ENCODE peak calls at places on chromosome 20, in six cellular contexts. M is psoas muscle, W is WERI-Rb-1, Q is lung, V is Panc1, O is DND-41. C is an unnamed sample. For H3K27me3, the result is how much of the 10 kb centered on the place peaks cover.

GRCh38 chr20:51272392-51272791 is 249.5 kb upstream of the KCNG1 start:
- DNase-seq in W (no peak), Q (no peak), O (no peak), M (no peak), V (no peak), C (no peak)

GRCh38 chr20:38082894-38083293 is 49.3 kb downstream of the RPRD1B start:
- DNase-seq in W (no peak), M (no peak), V (no peak), Q (no peak), O (no peak), C (no peak)

GRCh38 chr20:19692685-19693119 is 65.4 kb upstream of the RIN2 start:
- DNase-seq in W (peak), M (peak), O (peak), V (peak), Q (peak), C (peak)

GRCh38 chr20:4949833-4950178 is 51.5 kb downstream of the SLC23A2 start:
- DNase-seq in O (no peak), Q (peak), M (no peak), V (peak), W (no peak), C (no peak)

GRCh38 chr20:9407805-9408421 is 106.5 kb upstream of the LAMP5 start:
- DNase-seq in O (peak), Q (peak), V (peak), M (no peak), W (peak), C (no peak)

GRCh38 chr20:61580958-61581824 is 329.1 kb downstream of the CDH4 start:
- DNase-seq in V (no peak), O (no peak), M (no peak), Q (no peak), W (no peak), C (no peak)

GRCh38 chr20:23143098-23143497 is 57.0 kb upstream of the CD93 start:
- DNase-seq in M (peak), Q (no peak), V (peak), W (no peak), O (peak), C (peak)

GRCh38 chr20:45230631-45231030 is 9.5 kb downstream of the SEMG2 start:
- DNase-seq in V (no peak), Q (no peak), W (no peak), M (no peak), O (no peak), C (no peak)

GRCh38 chr20:50645253-50646068 is 45.9 kb downstream of the RIPOR3 start:
- DNase-seq in O (no peak), M (peak), W (peak), V (peak), Q (peak), C (peak)

GRCh38 chr20:20816969-20817368 is 104.5 kb upstream of the RALGAPA2 start:
- DNase-seq in M (no peak), Q (no peak), W (no peak), V (no peak), O (no peak), C (no peak)

GRCh38 chr20:21435576-21435975 is 38.2 kb upstream of the NKX2-4 start:
- DNase-seq in M (no peak), W (no peak), V (no peak), O (no peak), Q (no peak), C (no peak)

GRCh38 chr20:22529150-22530019 is 55.0 kb downstream of the FOXA2 start:
- DNase-seq in O (no peak), W (no peak), M (no peak), V (no peak), Q (no peak), C (no peak)

GRCh38 chr20:62294516-62294915 is 8.3 kb upstream of the ADRM1 start:
- DNase-seq in W (no peak), Q (no peak), M (no peak), O (no peak), V (no peak), C (no peak)

GRCh38 chr20:24164360-24164759 is 175.8 kb upstream of the GGTLC1 start:
- DNase-seq in Q (no peak), W (peak), M (no peak), V (no peak), O (peak), C (no peak)

GRCh38 chr20:49356676-49357075 is 78.8 kb upstream of the ZNFX1 start:
- DNase-seq in M (no peak), W (no peak), V (no peak), Q (no peak), O (no peak), C (no peak)

GRCh38 chr20:42741906-42742305 is 447.8 kb downstream of the PTPRT start:
- DNase-seq in W (no peak), Q (no peak), M (no peak), O (no peak), V (no peak), C (no peak)

GRCh38 chr20:44610313-44610965 is 28.1 kb downstream of the PKIG start:
- DNase-seq in O (no peak), V (no peak), M (no peak), Q (no peak), W (no peak), C (no peak)

GRCh38 chr20:13960525-13960924 is 29.9 kb downstream of the SEL1L2 start:
- DNase-seq in V (no peak), M (no peak), W (no peak), O (no peak), Q (no peak), C (no peak)

GRCh38 chr20:24102290-24102689 is 113.7 kb upstream of the GGTLC1 start:
- DNase-seq in O (peak), V (no peak), Q (no peak), M (no peak), W (peak), C (no peak)

GRCh38 chr20:9388160-9388825 is 126.1 kb upstream of the LAMP5 start:
- DNase-seq in O (no peak), M (no peak), Q (no peak), W (no peak), V (no peak), C (no peak)

GRCh38 chr20:43320536-43320935 is 130.8 kb upstream of the PTPRT start:
- DNase-seq in Q (no peak), M (no peak), W (no peak), O (no peak), V (no peak), C (no peak)

GRCh38 chr20:62305765-62306431 is 3.1 kb downstream of the ADRM1 start:
- DNase-seq in M (no peak), V (no peak), O (no peak), W (no peak), Q (no peak), C (no peak)

GRCh38 chr20:19802492-19803158 is 44.6 kb downstream of the RIN2 start:
- DNase-seq in W (peak), V (no peak), M (no peak), O (no peak), Q (no peak), C (peak)

GRCh38 chr20:16001286-16001685 is 572.0 kb downstream of the KIF16B start:
- DNase-seq in V (no peak), W (no peak), M (no peak), Q (no peak), O (no peak), C (no peak)

GRCh38 chr20:56393133-56393472 is 658 bp downstream of the CSTF1 start:
- DNase-seq in V (no peak), O (peak), Q (no peak), M (no peak), W (no peak), C (no peak)

GRCh38 chr20:43940518-43941225 is 26.0 kb downstream of the TOX2 start:
- DNase-seq in W (no peak), O (no peak), Q (no peak), V (no peak), M (no peak), C (no peak)

GRCh38 chr20:46129955-46130481 is 11.9 kb downstream of the CD40 start:
- DNase-seq in W (peak), O (no peak), V (no peak), M (no peak), Q (no peak), C (no peak)

GRCh38 chr20:5862703-5863039 is 87.7 kb downstream of the TRMT6 start:
- DNase-seq in Q (no peak), O (no peak), W (no peak), M (no peak), V (no peak), C (no peak)

GRCh38 chr20:41178904-41179432 is 41.6 kb downstream of the PLCG1 start:
- DNase-seq in O (no peak), V (no peak), W (no peak), Q (no peak), M (no peak), C (no peak)

DNA sequence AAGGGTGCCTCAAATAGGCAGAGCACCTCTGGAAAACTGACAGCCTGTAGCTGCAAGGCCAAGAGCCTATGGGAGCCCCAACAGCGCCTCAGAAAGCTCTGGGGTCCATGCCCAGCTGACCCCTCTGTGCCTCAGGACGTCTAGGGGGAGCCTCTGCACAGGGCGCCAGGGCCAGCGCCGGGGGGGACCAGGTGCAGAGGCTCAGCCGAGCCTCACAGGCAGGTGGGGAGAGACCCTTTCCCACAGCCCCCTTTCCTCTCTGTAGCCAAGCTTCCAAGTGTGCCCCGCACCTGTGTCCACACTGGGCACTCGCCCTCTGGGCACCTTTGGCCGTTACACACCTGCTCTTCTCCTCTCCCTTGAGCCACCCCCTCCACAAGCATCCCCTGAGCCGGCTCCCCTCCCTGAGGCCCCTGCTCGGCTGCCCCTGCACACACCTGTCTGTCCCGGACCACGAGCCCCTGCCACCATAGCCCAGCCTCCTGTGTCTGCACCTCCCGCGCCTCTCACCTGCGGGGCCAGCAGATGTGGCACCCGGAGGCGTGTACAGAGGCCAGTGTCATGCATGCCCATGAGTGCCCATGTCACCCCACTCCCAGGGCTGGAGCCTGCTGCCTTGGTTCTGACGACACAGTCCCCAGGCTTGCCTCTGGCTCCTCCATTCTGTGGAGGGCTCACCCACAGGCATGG is 53.3 kb downstream of the GINS1 start:
- DNase-seq in V (no peak), W (no peak), O (no peak), M (no peak), Q (no peak), C (no peak)
- H3K27me3 ChIP-seq in V (under half), W (under half), O (under half), M (under half), Q (under half), C (under half)

DNA sequence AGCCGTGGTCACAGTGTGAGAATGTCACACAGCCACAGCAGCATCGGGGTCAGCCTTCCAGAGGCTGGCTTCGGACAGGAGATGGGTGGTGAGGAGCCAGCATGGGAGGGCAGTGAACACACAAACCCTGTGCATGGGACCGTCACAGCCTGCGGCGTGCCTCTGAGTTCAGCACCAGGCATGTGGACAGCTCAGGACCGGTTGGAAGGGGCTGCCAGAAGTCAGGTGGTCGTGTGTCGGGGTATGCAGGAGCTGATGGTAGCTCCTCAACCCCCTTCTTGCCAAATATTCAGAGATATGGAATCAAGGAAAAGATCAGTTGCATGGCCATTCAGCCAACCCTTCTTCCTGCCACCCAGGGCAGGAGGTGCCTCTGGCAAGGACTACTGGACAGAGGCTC is 28.2 kb downstream of the MYT1 start:
- DNase-seq in W (no peak), O (peak), Q (no peak), V (no peak), M (no peak), C (no peak)
- TF ChIP-seq CTCF in W (no peak), O (no peak), Q (no peak), V (no peak), M (no peak), C (no peak)

GRCh38 chr20:17044920-17045319 is 181.9 kb upstream of the PCSK2 start:
- DNase-seq in M (no peak), V (no peak), O (no peak), W (no peak), Q (no peak), C (no peak)

GRCh38 chr20:17042122-17042521 is 184.7 kb upstream of the PCSK2 start:
- DNase-seq in O (no peak), W (no peak), V (no peak), M (no peak), Q (no peak), C (no peak)

DNA sequence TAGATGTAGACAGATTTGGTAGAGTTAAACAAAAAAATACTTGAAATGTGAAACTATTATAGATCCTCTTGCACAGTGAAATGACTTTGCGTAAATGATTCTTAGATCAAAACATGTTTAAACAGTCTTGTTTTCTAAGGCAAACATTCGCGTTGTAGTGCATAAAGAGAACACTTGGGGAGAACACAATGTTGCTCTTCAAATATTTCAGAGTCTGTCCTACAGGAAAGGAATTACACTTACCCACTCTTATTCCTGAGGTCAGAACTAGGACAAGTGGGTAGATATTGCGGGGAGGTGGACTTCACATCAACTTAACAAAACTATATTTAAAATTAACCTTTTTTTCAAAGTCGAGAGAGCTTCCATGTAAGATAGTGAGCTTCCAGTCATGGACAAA is 183.5 kb upstream of the PCSK2 start:
- DNase-seq in W (no peak), O (no peak), V (no peak), Q (no peak), M (no peak), C (no peak)
- H3K27me3 ChIP-seq in W (under half), O (under half), V (under half), Q (under half), M (under half), C (under half)

GRCh38 chr20:32017711-32018251 is 7.5 kb downstream of the CCM2L start:
- DNase-seq in W (peak), O (no peak), V (no peak), Q (peak), M (no peak), C (no peak)
- TF ChIP-seq CTCF in W (peak), O (no peak), V (no peak), Q (no peak), M (no peak), C (peak)

GRCh38 chr20:59455392-59456341 is 148.7 kb upstream of the PHACTR3 start:
- DNase-seq in O (no peak), Q (no peak), W (peak), M (peak), V (no peak), C (no peak)
- H3K27me3 ChIP-seq in O (under half), Q (under half), W (under half), M (under half), V (under half), C (under half)

GRCh38 chr20:3812259-3812681 is 8.1 kb upstream of the AP5S1 start:
- DNase-seq in M (no peak), O (no peak), Q (no peak), V (no peak), W (no peak), C (no peak)

GRCh38 chr20:3808544-3808943 is 11.8 kb upstream of the AP5S1 start:
- DNase-seq in W (no peak), V (no peak), M (no peak), O (no peak), Q (no peak), C (no peak)

GRCh38 chr20:3813758-3814581 is 6.4 kb upstream of the AP5S1 start:
- DNase-seq in V (no peak), M (no peak), Q (no peak), O (no peak), W (no peak), C (no peak)

GRCh38 chr20:3812975-3813599 is 7.3 kb upstream of the AP5S1 start:
- DNase-seq in W (no peak), O (no peak), Q (no peak), V (no peak), M (no peak), C (no peak)

DNA sequence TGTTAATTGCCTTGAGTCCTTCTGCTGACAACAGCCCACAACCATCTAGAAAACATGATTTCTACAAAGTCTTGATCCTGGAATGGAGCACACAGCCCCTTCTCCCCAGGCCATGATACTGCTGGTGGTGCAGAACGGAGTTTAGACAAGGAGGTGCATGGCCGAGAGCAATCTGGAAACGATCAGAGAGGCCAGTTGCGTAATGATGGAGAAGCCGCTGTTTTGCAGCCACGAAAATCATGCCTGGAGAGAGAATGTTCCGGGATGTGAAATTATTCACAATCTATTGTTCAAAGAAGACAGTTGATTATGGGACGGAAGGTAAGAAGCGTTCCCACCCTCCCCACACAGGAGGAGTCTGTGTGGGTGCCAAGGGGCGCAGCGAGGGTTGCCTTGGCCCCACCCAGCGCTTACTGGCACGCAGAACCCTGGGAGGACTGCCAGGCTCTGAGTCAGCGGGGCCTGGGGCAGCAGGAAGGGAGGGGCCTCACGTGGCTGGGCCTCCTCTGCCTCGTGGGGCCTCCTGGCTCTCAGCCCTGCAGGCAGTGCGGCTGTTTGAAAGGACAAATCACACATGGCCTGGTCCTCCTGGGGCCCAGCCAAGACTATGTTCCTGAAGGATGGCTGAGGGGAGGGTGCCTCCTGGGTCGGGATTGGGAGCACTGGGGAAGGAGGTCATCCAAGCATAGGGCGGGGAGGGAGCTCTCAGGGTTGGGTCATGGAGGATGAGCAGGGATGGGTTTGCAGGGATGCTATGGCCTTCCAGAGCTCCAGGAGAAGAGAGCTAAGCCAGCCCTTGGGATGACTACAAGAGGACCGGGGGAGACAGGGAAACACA is 8.7 kb upstream of the AP5S1 start:
- DNase-seq in V (peak), W (no peak), Q (peak), O (peak), M (peak), C (peak)
- TF ChIP-seq CTCF in V (no peak), W (no peak), Q (no peak), O (no peak), M (no peak), C (no peak)

GRCh38 chr20:58213716-58214115 is 14.7 kb downstream of the ANKRD60 start:
- DNase-seq in M (no peak), W (no peak), Q (no peak), O (no peak), V (no peak), C (no peak)
- H3K27me3 ChIP-seq in M (under half), W (under half), Q (under half), O (under half), V (under half), C (under half)

GRCh38 chr20:36951198-36951976 is at the start of gene SAMHD1:
- DNase-seq in M (peak), Q (peak), W (peak), O (peak), V (peak), C (peak)
- TF ChIP-seq CTCF in M (no peak), Q (no peak), W (no peak), O (no peak), V (no peak), C (no peak)

GRCh38 chr20:3168079-3168828 is 5.1 kb downstream of the LZTS3 start:
- DNase-seq in M (no peak), Q (peak), V (no peak), W (no peak), O (no peak), C (no peak)
- H3K27me3 ChIP-seq in M (under half), Q (under half), V (under half), W (under half), O (under half), C (under half)

GRCh38 chr20:11694467-11694866 is 223.2 kb upstream of the BTBD3 start:
- DNase-seq in M (no peak), V (no peak), O (no peak), W (no peak), Q (no peak), C (no peak)
- TF ChIP-seq CTCF in M (no peak), V (no peak), O (no peak), W (no peak), Q (no peak), C (no peak)